ENCODE peak calls at places on chromosome 14, in five cellular contexts. R, G, S, L and E are unnamed samples.

GRCh38 chr14:65549429-65549828 is 136.9 kb downstream of the FUT8 start:
- DNase-seq in S (no peak), R (no peak), G (no peak), L (no peak), E (no peak)

GRCh38 chr14:106347291-106347778 is 821.0 kb downstream of the TMEM121 start:
- DNase-seq in R (no peak), L (no peak), S (no peak), G (no peak), E (no peak)

GRCh38 chr14:53047302-53047701 is 96.5 kb upstream of the FERMT2 start:
- DNase-seq in G (no peak), L (no peak), S (no peak), R (no peak), E (no peak)

GRCh38 chr14:100535287-100536131 is 51.7 kb downstream of the BEGAIN start:
- DNase-seq in R (peak), S (no peak), G (no peak), L (peak), E (no peak)

GRCh38 chr14:91403069-91403600 is 14.5 kb downstream of the CCDC88C start:
- DNase-seq in S (no peak), L (peak), R (peak), G (no peak), E (no peak)

GRCh38 chr14:53473480-53473879 is 320.4 kb upstream of the DDHD1 start:
- DNase-seq in G (no peak), L (no peak), S (no peak), R (no peak), E (no peak)

GRCh38 chr14:69637503-69638030 is 26.2 kb downstream of the SUSD6 start:
- DNase-seq in G (no peak), R (no peak), L (no peak), S (no peak), E (no peak)

GRCh38 chr14:44782775-44783238 is 178.9 kb downstream of the KLHL28 start:
- DNase-seq in R (no peak), G (peak), S (no peak), L (no peak), E (no peak)

GRCh38 chr14:21107360-21107781 is 6.5 kb downstream of the TMEM253 start:
- DNase-seq in G (peak), R (no peak), L (no peak), S (no peak), E (no peak)

GRCh38 chr14:99441918-99442317 is 38.7 kb downstream of the SETD3 start:
- DNase-seq in G (no peak), L (no peak), S (no peak), R (no peak), E (no peak)

GRCh38 chr14:90453401-90453951 is 56.6 kb downstream of the CALM1 start:
- DNase-seq in S (no peak), R (no peak), L (no peak), G (peak), E (no peak)

GRCh38 chr14:93686313-93686712 is 102.0 kb downstream of the PRIMA1 start:
- DNase-seq in G (no peak), S (no peak), L (no peak), R (no peak), E (no peak)

GRCh38 chr14:96363751-96364336 is 518 bp downstream of the GSKIP start:
- DNase-seq in L (peak), R (peak), S (peak), G (peak), E (no peak)

GRCh38 chr14:64536488-64537245 is 3.9 kb upstream of the HSPA2 start:
- DNase-seq in L (no peak), S (no peak), R (no peak), G (peak), E (no peak)

GRCh38 chr14:90624228-90624627 is 192.0 kb downstream of the TTC7B start:
- DNase-seq in G (peak), R (no peak), S (no peak), L (no peak), E (no peak)

GRCh38 chr14:55454264-55455151 is 14.1 kb upstream of the TBPL2 start:
- DNase-seq in S (no peak), L (no peak), G (peak), R (no peak), E (no peak)

GRCh38 chr14:101707285-101707842 is 54.1 kb upstream of the PPP2R5C start:
- DNase-seq in R (no peak), S (no peak), L (peak), G (peak), E (peak)

GRCh38 chr14:90755661-90756304 is 60.4 kb downstream of the TTC7B start:
- DNase-seq in L (no peak), R (no peak), S (no peak), G (no peak), E (no peak)

GRCh38 chr14:104429291-104429861 is 150.2 kb upstream of the C14orf180 start:
- DNase-seq in S (no peak), R (peak), G (no peak), L (peak), E (no peak)

GRCh38 chr14:104405566-104406226 is 173.9 kb upstream of the C14orf180 start:
- DNase-seq in G (no peak), S (no peak), L (peak), R (peak), E (no peak)

GRCh38 chr14:24595046-24595808 is 14.3 kb downstream of the GZMH start:
- DNase-seq in G (no peak), R (no peak), L (no peak), S (no peak), E (no peak)

GRCh38 chr14:68542346-68542745 is 250.5 kb downstream of the ZFP36L1 start:
- DNase-seq in L (no peak), R (no peak), G (no peak), S (no peak), E (no peak)

GRCh38 chr14:64943556-64943955 is 1.0 kb upstream of the GPX2 start:
- DNase-seq in S (no peak), G (no peak), R (no peak), L (no peak), E (no peak)

GRCh38 chr14:92728781-92729364 is 19.6 kb downstream of the LGMN start:
- DNase-seq in G (peak), L (no peak), R (no peak), S (no peak), E (no peak)

GRCh38 chr14:76904740-76905569 is 78.7 kb downstream of the LRRC74A start:
- DNase-seq in L (no peak), S (peak), G (peak), R (peak), E (peak)
- H3K27ac ChIP-seq in L (no peak), S (no peak), G (peak), R (peak), E (no peak)

DNA sequence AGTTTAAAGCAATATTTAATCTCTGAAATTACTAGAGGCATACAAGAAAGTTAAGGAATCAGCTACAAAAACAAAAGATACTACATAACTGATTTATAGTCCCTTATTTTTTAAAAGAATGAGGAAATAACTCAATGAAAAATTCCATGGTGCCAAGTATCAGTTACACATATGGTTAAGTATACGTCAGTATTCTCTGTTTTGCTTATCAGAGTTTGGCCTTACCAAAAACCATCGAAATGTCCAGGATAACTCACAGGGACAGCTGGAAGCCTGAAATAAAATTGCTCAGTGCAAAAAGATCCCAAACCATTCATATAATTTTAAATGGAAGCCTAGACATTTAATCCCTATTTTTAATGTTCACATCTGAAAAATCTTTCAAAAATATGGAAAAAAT is 3.6 kb downstream of the CFL2 start:
- DNase-seq in S (no peak), R (no peak), G (peak), L (no peak), E (no peak)
- H3K27ac ChIP-seq in S (no peak), R (no peak), G (peak), L (no peak), E (no peak)

GRCh38 chr14:51977075-51977474 is 12.3 kb upstream of the RTRAF start:
- DNase-seq in G (no peak), L (no peak), S (no peak), R (no peak), E (no peak)

GRCh38 chr14:51981218-51981854 is 8.0 kb upstream of the RTRAF start:
- DNase-seq in S (no peak), G (no peak), L (no peak), R (no peak), E (no peak)

GRCh38 chr14:51979399-51979709 is 10.0 kb upstream of the RTRAF start:
- DNase-seq in R (no peak), S (no peak), G (no peak), L (no peak), E (no peak)

GRCh38 chr14:51978566-51979398 is 10.6 kb upstream of the RTRAF start:
- DNase-seq in S (peak), R (peak), G (peak), L (peak), E (peak)
- H3K27ac ChIP-seq in S (no peak), R (no peak), G (no peak), L (no peak), E (no peak)

DNA sequence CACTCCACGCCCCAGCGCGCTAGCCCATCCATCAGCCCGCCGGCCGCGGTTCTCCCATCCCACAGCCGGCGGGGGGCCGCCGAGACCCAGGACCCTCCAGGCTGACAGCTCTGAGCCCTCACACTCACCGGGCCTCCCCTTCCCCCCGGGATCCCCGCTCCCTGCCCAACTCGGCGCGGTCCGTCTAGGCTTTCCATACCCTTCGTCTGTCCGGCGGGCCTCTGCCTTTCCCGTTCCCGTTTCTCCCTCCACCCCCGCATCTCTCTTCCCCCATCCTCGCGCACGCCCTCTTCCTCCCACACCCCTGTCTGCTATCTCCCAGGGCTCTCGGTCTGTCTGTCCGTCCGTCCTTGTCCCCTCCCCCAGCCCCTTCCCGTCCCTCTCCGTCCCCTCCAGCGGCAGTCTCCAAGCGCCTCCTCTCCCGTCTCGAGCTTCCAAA is 719 bp downstream of the ZFHX2 start:
- DNase-seq in R (no peak), S (no peak), L (no peak), G (no peak), E (no peak)
- H3K27ac ChIP-seq in R (no peak), S (peak), L (peak), G (no peak), E (peak)

GRCh38 chr14:85308531-85309300 is 221.2 kb upstream of the FLRT2 start:
- DNase-seq in S (no peak), G (no peak), L (no peak), R (no peak), E (no peak)
- H3K27ac ChIP-seq in S (no peak), G (no peak), L (no peak), R (no peak), E (no peak)

GRCh38 chr14:73761621-73762355 is 47.6 kb upstream of the PNMA1 start:
- DNase-seq in S (no peak), R (no peak), G (no peak), L (no peak), E (no peak)

GRCh38 chr14:73762375-73762822 is 48.2 kb upstream of the PNMA1 start:
- DNase-seq in G (no peak), L (no peak), R (no peak), S (no peak), E (no peak)

GRCh38 chr14:73763396-73763795 is 49.2 kb upstream of the PNMA1 start:
- DNase-seq in L (no peak), R (no peak), S (no peak), G (no peak), E (no peak)

GRCh38 chr14:73764406-73764805 is 50.2 kb upstream of the PNMA1 start:
- DNase-seq in L (no peak), R (no peak), G (no peak), S (no peak), E (no peak)

GRCh38 chr14:73764881-73765280 is 50.7 kb upstream of the PNMA1 start:
- DNase-seq in L (no peak), R (no peak), G (no peak), S (no peak), E (no peak)
- H3K27ac ChIP-seq in L (no peak), R (no peak), G (no peak), S (no peak), E (peak)

DNA sequence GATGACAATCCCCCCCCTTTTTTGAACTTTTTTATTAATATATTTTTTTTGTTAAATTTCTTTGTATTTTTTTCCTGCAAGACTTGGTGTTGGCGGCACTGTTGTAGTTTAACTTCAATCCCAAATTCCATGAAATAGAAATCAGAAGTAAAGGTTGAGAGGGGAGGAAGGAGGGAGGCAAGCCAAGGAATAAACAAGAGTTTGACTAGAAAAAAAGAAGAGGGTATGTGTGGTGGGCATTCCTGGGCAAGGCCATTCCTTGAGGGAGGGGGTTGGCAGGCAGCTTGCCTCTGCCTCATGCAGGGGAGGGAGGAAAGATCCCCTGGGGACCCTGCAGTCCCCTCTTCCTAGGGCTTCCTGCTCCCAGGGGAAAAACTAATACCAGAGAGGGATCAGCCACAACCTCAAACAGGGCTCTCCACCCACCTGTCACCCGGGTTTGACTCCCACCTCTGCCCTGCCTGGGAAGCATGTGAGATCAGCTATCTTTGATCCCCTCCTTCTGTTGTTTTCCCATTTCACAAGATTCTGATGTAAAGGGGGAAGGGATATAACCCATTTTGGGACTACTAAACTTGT is 519 bp upstream of the AP1G2 start:
- DNase-seq in S (no peak), L (no peak), G (no peak), R (no peak), E (no peak)
- H3K27ac ChIP-seq in S (peak), L (no peak), G (no peak), R (no peak), E (peak)